ENCODE peak calls at places on chromosome 9, in nine cellular contexts. R is GOT3; U is endothelial cell; J is NCI-H1417; V is CD8-positive, alpha-beta memory T cell; H is NCI-H2171; L is kidney; F is breast epithelium; S is Peyer's patch. I is an unnamed sample.

GRCh38 chr9:125929846-125930245 is 182.7 kb downstream of the PBX3 start:
- DNase-seq in R (no peak), U (no peak), J (no peak), V (no peak), H (no peak), L (no peak), F (no peak), S (no peak), I (no peak)

GRCh38 chr9:89477395-89477794 is 20.5 kb downstream of the SEMA4D start:
- DNase-seq in R (no peak), U (no peak), J (no peak), V (peak), H (no peak), L (no peak), F (no peak), S (no peak), I (no peak)

GRCh38 chr9:129007766-129008468 is 20.2 kb downstream of the SH3GLB2 start:
- DNase-seq in R (no peak), U (no peak), J (no peak), V (no peak), H (peak), L (peak), F (no peak), S (no peak), I (no peak)

GRCh38 chr9:114430443-114430842 is 42.7 kb upstream of the AKNA start:
- DNase-seq in R (no peak), U (no peak), J (peak), V (no peak), H (peak), L (no peak), F (no peak), S (no peak), I (no peak)

GRCh38 chr9:100088202-100088601 is 10.6 kb downstream of the ERP44 start:
- DNase-seq in R (no peak), U (no peak), J (no peak), V (no peak), H (no peak), L (no peak), F (no peak), S (no peak), I (no peak)

GRCh38 chr9:24912767-24913166 is 367.1 kb upstream of the IZUMO3 start:
- DNase-seq in R (no peak), U (no peak), J (no peak), V (no peak), H (no peak), L (no peak), F (no peak), S (no peak), I (no peak)

GRCh38 chr9:80382523-80382922 is 810.8 kb downstream of the TLE4 start:
- DNase-seq in R (no peak), U (no peak), J (no peak), V (no peak), H (no peak), L (no peak), F (no peak), S (no peak), I (peak)

GRCh38 chr9:100756217-100756616 is 178.3 kb downstream of the CAVIN4 start:
- DNase-seq in R (no peak), U (no peak), J (peak), V (no peak), H (peak), L (no peak), F (no peak), S (no peak), I (no peak)

GRCh38 chr9:38371495-38371894 is 21.0 kb upstream of the ALDH1B1 start:
- DNase-seq in R (no peak), U (no peak), J (peak), V (no peak), H (peak), L (no peak), F (peak), S (no peak), I (no peak)

GRCh38 chr9:93969328-93969661 is 14.1 kb upstream of the BARX1 start:
- DNase-seq in R (no peak), U (no peak), J (no peak), V (no peak), H (no peak), L (no peak), F (no peak), S (no peak), I (no peak)

GRCh38 chr9:135505406-135506187 is 5.1 kb downstream of the MRPS2 start:
- DNase-seq in R (no peak), U (no peak), J (no peak), V (peak), H (no peak), L (no peak), F (no peak), S (no peak), I (no peak)

GRCh38 chr9:125650271-125650737 is 56.7 kb downstream of the MAPKAP1 start:
- DNase-seq in R (no peak), U (no peak), J (no peak), V (no peak), H (no peak), L (no peak), F (no peak), S (no peak), I (no peak)

GRCh38 chr9:89750117-89750551 is 145.3 kb downstream of the GADD45G start:
- DNase-seq in R (no peak), U (no peak), J (peak), V (no peak), H (no peak), L (peak), F (no peak), S (no peak), I (peak)

GRCh38 chr9:98658965-98659364 is 49.8 kb downstream of the GABBR2 start:
- DNase-seq in R (no peak), U (no peak), J (no peak), V (no peak), H (no peak), L (no peak), F (no peak), S (no peak), I (no peak)

GRCh38 chr9:129649726-129650679 is 8.1 kb upstream of the ASB6 start:
- DNase-seq in R (no peak), U (no peak), J (no peak), V (no peak), H (no peak), L (no peak), F (no peak), S (no peak), I (no peak)

GRCh38 chr9:69871143-69871834 is 50.7 kb downstream of the CFAP95 start:
- DNase-seq in R (no peak), U (no peak), J (no peak), V (no peak), H (no peak), L (no peak), F (no peak), S (no peak), I (no peak)

GRCh38 chr9:91253488-91253887 is 108.2 kb downstream of the AUH start:
- DNase-seq in R (no peak), U (no peak), J (no peak), V (no peak), H (no peak), L (no peak), F (no peak), S (no peak), I (no peak)

GRCh38 chr9:110758201-110758600 is 89.6 kb downstream of the MUSK start:
- DNase-seq in R (no peak), U (no peak), J (no peak), V (no peak), H (no peak), L (no peak), F (no peak), S (no peak), I (no peak)

GRCh38 chr9:101738566-101739183 is at the start of gene GRIN3A:
- DNase-seq in R (no peak), U (peak), J (peak), V (no peak), H (peak), L (peak), F (no peak), S (no peak), I (peak)

GRCh38 chr9:37290881-37291485 is 131.5 kb upstream of the GRHPR start:
- DNase-seq in R (no peak), U (no peak), J (no peak), V (no peak), H (no peak), L (no peak), F (no peak), S (no peak), I (no peak)

GRCh38 chr9:120698766-120699165 is 15.5 kb downstream of the MEGF9 start:
- DNase-seq in R (no peak), U (no peak), J (no peak), V (no peak), H (peak), L (no peak), F (no peak), S (no peak), I (no peak)

GRCh38 chr9:106731910-106732309 is 131.1 kb upstream of the ZNF462 start:
- DNase-seq in R (no peak), U (no peak), J (peak), V (no peak), H (peak), L (no peak), F (no peak), S (no peak), I (no peak)

GRCh38 chr9:68970150-68970549 is 43.8 kb downstream of the PRKACG start:
- DNase-seq in R (no peak), U (no peak), J (no peak), V (no peak), H (no peak), L (no peak), F (no peak), S (no peak), I (no peak)

I was measured in putamen.